ENCODE peak calls at places on chromosomes 7 and 10, in six cellular contexts. W is omental fat pad, J is GM13976, I is kidney epithelial cell, A is mammary epithelial cell, R is HFF-Myc. D is an unnamed sample.

GRCh38 chr7:92433019-92433418 is 14.3 kb upstream of the GATAD1 start:
- DNase-seq in W (no peak), J (no peak), I (no peak), A (no peak), R (no peak), D (no peak)

GRCh38 chr7:27424749-27425148 is 182.1 kb downstream of the EVX1 start:
- DNase-seq in W (no peak), J (no peak), I (no peak), A (no peak), R (no peak), D (no peak)

GRCh38 chr10:58152698-58153263 is 114.9 kb downstream of the IPMK start:
- DNase-seq in W (no peak), J (peak), I (no peak), A (peak), R (peak), D (no peak)

GRCh38 chr10:58754419-58755180 is 241.9 kb downstream of the BICC1 start:
- DNase-seq in W (no peak), J (no peak), I (no peak), A (no peak), R (no peak), D (no peak)

GRCh38 chr7:40598915-40599314 is 464.1 kb downstream of the SUGCT start:
- DNase-seq in W (no peak), J (no peak), I (no peak), A (no peak), R (no peak), D (no peak)

GRCh38 chr7:141562972-141563371 is 11.8 kb downstream of the AGK start:
- DNase-seq in W (no peak), J (no peak), I (no peak), A (peak), R (no peak), D (no peak)

GRCh38 chr10:104092749-104093148 is 7.1 kb upstream of the COL17A1 start:
- DNase-seq in W (no peak), J (no peak), I (no peak), A (peak), R (no peak), D (no peak)

GRCh38 chr10:44510716-44511115 is 125.8 kb upstream of the CXCL12 start:
- DNase-seq in W (no peak), J (no peak), I (no peak), A (peak), R (no peak), D (no peak)

GRCh38 chr7:4797858-4798705 is 22.7 kb downstream of the AP5Z1 start:
- DNase-seq in W (no peak), J (peak), I (no peak), A (no peak), R (no peak), D (no peak)

GRCh38 chr10:95480102-95480900 is 80.9 kb downstream of the SORBS1 start:
- DNase-seq in W (no peak), J (no peak), I (no peak), A (no peak), R (no peak), D (no peak)

GRCh38 chr7:123748171-123748733 is 551 bp downstream of the WASL start:
- DNase-seq in W (no peak), J (peak), I (no peak), A (peak), R (no peak), D (peak)

GRCh38 chr10:32204606-32205005 is 142.4 kb downstream of the EPC1 start:
- DNase-seq in W (no peak), J (no peak), I (no peak), A (no peak), R (no peak), D (no peak)

GRCh38 chr7:45937301-45937700 is 16.2 kb upstream of the IGFBP3 start:
- DNase-seq in W (no peak), J (no peak), I (no peak), A (no peak), R (peak), D (no peak)

GRCh38 chr10:35041502-35041879 is 48.6 kb downstream of the CUL2 start:
- DNase-seq in W (no peak), J (no peak), I (no peak), A (peak), R (no peak), D (no peak)

GRCh38 chr10:71608863-71609768 is 110.5 kb downstream of the C10orf105 start:
- DNase-seq in W (peak), J (peak), I (no peak), A (peak), R (peak), D (no peak)
- TF ChIP-seq CTCF in W (no peak), J (peak), I (peak), A (peak), R (peak), D (peak)

DNA sequence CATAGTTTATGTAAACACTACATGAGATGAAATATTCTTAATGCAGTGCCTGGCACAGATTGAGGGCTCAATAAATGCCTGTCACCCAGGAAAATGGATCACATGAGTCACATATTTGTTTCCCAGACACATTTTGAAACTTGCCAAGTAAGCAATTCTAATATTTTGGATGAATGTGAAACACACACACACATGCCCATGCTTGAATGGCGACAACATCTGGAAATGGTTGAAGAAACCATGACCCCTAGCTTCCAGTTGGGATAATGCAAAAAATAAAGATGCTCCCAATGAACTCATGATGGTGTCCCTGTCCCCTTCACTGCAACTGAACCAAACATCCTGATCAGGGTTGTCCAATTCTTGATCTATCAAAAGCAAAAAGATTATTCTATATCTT is 797.3 kb downstream of the XPNPEP1 start:
- DNase-seq in W (no peak), J (no peak), I (no peak), A (no peak), R (no peak), D (no peak)
- TF ChIP-seq CTCF in W (no peak), J (no peak), I (no peak), A (no peak), R (peak), D (peak)

GRCh38 chr7:157612664-157613561 is 276.1 kb downstream of the DNAJB6 start:
- DNase-seq in W (no peak), J (peak), I (no peak), A (no peak), R (no peak), D (peak)

GRCh38 chr7:157614457-157615020 is 277.7 kb downstream of the DNAJB6 start:
- DNase-seq in W (no peak), J (no peak), I (no peak), A (no peak), R (no peak), D (no peak)

GRCh38 chr7:157612009-157612663 is 275.3 kb downstream of the DNAJB6 start:
- DNase-seq in W (no peak), J (no peak), I (no peak), A (no peak), R (no peak), D (peak)

GRCh38 chr7:157615101-157615817 is 278.5 kb downstream of the DNAJB6 start:
- DNase-seq in W (no peak), J (no peak), I (no peak), A (no peak), R (no peak), D (no peak)

DNA sequence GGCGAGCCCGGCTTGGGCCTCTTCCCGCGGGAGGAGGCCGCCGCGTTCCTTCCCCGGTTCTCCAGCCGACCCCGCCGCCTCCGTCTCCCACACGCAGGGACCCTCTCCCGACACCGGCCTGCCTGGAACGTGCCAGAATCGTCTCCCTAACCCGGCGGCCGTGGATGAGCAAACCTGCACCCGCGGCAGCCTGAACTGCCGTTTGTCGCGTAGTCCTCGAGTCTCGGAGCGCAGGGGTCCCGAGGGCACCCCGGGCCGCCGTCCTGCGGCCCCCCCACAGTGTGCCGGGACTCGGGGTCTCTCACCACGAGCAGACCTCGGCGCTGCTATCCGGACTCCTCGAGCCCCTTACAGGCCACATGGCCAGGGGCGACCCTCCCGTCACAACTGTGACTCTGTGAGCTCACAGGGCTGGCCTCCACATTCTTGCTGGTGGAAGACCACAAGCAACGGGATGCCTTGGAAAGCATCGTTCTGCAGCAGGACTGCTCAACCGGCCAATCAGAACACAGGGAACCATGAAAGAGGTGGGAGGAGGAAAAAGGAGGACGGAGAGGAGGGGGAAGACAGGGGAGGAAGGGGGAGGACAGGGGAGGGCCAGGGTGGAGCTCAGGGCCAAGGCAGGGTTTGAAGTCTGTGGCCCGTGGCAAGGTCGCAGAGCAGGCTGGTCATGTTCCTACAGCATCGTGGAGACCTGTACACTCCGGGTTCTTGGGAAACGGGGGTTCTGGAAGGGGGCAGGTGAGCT is 276.9 kb downstream of the DNAJB6 start:
- DNase-seq in W (no peak), J (no peak), I (no peak), A (no peak), R (no peak), D (no peak)
- TF ChIP-seq CTCF in W (no peak), J (no peak), I (no peak), A (no peak), R (no peak), D (no peak)

DNA sequence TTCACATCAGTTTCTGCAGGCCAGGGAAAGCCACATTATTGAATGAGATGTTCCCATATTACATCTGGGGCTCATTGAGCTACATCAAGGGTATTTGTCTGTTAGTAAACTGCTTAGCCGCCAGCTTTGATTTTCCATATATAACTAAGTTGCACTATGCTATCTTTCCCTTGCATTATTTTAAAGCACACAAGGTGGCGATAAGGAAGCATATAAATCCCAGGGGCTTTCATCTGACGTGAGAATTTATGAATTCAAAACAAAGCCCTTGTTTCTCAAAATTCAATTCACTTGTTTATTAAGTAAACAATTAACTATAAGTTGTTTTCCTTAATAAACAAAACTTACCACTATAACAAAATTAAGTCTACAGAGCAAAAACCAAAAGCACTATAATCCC is 334.1 kb upstream of the TPK1 start:
- DNase-seq in W (no peak), J (no peak), I (no peak), A (no peak), R (no peak), D (no peak)
- TF ChIP-seq CTCF in W (no peak), J (no peak), I (no peak), A (no peak), R (no peak), D (peak)

GRCh38 chr10:29595146-29595545 is 39.6 kb downstream of the SVIL start:
- DNase-seq in W (no peak), J (no peak), I (no peak), A (no peak), R (no peak), D (no peak)

GRCh38 chr10:29586509-29586908 is 48.3 kb downstream of the SVIL start:
- DNase-seq in W (no peak), J (no peak), I (no peak), A (no peak), R (no peak), D (peak)

GRCh38 chr10:29588640-29589421 is 45.9 kb downstream of the SVIL start:
- DNase-seq in W (no peak), J (no peak), I (no peak), A (peak), R (no peak), D (no peak)

GRCh38 chr10:29591416-29591968 is 43.3 kb downstream of the SVIL start:
- DNase-seq in W (no peak), J (no peak), I (no peak), A (no peak), R (no peak), D (no peak)

GRCh38 chr10:29590598-29591415 is 44.0 kb downstream of the SVIL start:
- DNase-seq in W (no peak), J (peak), I (no peak), A (peak), R (peak), D (no peak)
- TF ChIP-seq CTCF in W (peak), J (peak), I (peak), A (peak), R (peak), D (peak)

GRCh38 chr7:13724631-13725566 is 264.6 kb downstream of the ETV1 start:
- DNase-seq in W (no peak), J (no peak), I (peak), A (no peak), R (no peak), D (no peak)

GRCh38 chr7:13727279-13727678 is 262.2 kb downstream of the ETV1 start:
- DNase-seq in W (no peak), J (no peak), I (no peak), A (no peak), R (no peak), D (no peak)

GRCh38 chr7:13725591-13725990 is 263.9 kb downstream of the ETV1 start:
- DNase-seq in W (no peak), J (no peak), I (no peak), A (no peak), R (no peak), D (no peak)
- TF ChIP-seq CTCF in W (no peak), J (no peak), I (no peak), A (no peak), R (no peak), D (peak)

GRCh38 chr7:102934670-102935069 is 21.9 kb downstream of the LRRC17 start:
- DNase-seq in W (no peak), J (no peak), I (no peak), A (no peak), R (no peak), D (no peak)

GRCh38 chr7:102931757-102932156 is 19.0 kb downstream of the LRRC17 start:
- DNase-seq in W (no peak), J (no peak), I (no peak), A (no peak), R (no peak), D (no peak)

GRCh38 chr7:102934267-102934666 is 21.5 kb downstream of the LRRC17 start:
- DNase-seq in W (no peak), J (no peak), I (no peak), A (no peak), R (no peak), D (no peak)

GRCh38 chr7:102935450-102936110 is 22.8 kb downstream of the LRRC17 start:
- DNase-seq in W (no peak), J (no peak), I (no peak), A (no peak), R (no peak), D (no peak)

GRCh38 chr7:102933763-102934162 is 21.0 kb downstream of the LRRC17 start:
- DNase-seq in W (no peak), J (no peak), I (no peak), A (no peak), R (peak), D (no peak)
- TF ChIP-seq CTCF in W (no peak), J (no peak), I (no peak), A (no peak), R (no peak), D (no peak)

GRCh38 chr7:34497153-34497777 is 160.8 kb upstream of the NPSR1 start:
- DNase-seq in W (no peak), J (no peak), I (no peak), A (no peak), R (no peak), D (no peak)
- TF ChIP-seq CTCF in W (no peak), J (no peak), I (peak), A (peak), R (peak), D (peak)

DNA sequence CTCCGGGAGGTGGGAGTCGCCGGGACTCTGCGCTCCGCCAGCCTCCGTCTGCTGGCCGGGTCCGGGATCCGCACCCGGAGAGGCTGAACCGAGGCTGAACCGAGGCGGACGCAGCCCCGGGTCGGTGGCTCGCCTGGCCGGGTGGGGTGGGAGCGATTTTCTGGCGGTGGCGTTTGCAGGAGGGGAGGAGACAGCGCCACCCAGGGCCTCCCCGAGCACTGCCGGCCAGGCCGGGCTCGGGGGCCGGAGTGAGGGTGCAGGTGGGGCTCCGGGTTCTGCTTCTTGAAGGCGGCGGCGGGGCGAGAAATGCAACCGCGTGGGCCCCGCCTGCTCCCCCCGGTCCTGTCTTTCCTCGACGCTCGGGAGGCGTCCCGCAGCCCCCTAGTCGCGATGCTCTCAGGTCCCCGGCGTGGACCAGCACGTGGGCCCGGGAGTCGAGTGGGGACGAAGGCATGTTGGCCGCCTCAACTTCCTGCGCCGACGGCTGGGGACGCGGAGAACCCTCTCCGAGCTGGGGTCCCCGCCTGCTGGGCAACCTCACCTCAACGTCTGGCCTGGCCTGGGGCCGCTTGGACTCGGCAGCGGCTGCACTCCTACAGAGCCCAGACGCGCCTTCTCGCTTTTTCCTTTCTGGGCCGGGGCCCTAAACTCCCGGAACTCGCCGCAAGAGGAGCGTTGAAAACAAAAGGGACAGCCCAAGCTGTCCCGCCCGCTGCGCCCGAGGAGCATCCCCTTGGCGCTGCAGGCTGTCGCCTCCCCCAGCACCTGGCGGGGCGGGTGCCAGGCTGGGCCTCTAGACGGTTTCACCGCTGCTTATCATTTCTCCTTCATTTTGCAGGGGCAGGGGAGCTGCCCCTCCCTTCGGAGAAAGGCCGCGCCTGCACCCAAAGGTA is 25.2 kb upstream of the VAX1 start:
- DNase-seq in W (no peak), J (no peak), I (no peak), A (no peak), R (no peak), D (no peak)
- TF ChIP-seq CTCF in W (no peak), J (no peak), I (peak), A (no peak), R (no peak), D (peak)

D was measured in chondrocyte.